ENCODE peak calls at places on chromosome 5, in eight cellular contexts. K, U, F, X, O, H, R and G are unnamed samples. For H3K4me1, the result is how much of the 10 kb centered on the place peaks cover.

GRCh38 chr5:116554764-116555163 is 19.9 kb downstream of the SEMA6A start:
- DNase-seq in K (no peak), U (no peak), F (no peak), X (no peak), O (no peak), H (no peak), R (no peak), G (no peak)

GRCh38 chr5:149651686-149652085 is 70.4 kb downstream of the ARHGEF37 start:
- DNase-seq in K (peak), U (no peak), F (no peak), X (no peak), O (no peak), H (no peak), R (no peak), G (no peak)

GRCh38 chr5:169583101-169583423 is 511 bp upstream of the SPDL1 start:
- DNase-seq in K (no peak), U (no peak), F (no peak), X (no peak), O (no peak), H (no peak), R (no peak), G (no peak)

GRCh38 chr5:158286827-158287226 is 427.9 kb upstream of the CLINT1 start:
- DNase-seq in K (no peak), U (no peak), F (no peak), X (no peak), O (no peak), H (no peak), R (no peak), G (no peak)

GRCh38 chr5:137218896-137219295 is 280.2 kb downstream of the SPOCK1 start:
- DNase-seq in K (no peak), U (no peak), F (no peak), X (no peak), O (no peak), H (peak), R (no peak), G (no peak)

GRCh38 chr5:154467655-154468354 is 10.2 kb downstream of the HAND1 start:
- DNase-seq in K (peak), U (peak), F (peak), X (peak), O (peak), H (peak), R (peak), G (peak)

GRCh38 chr5:416636-416960 is 26.4 kb upstream of the EXOC3 start:
- DNase-seq in K (no peak), U (no peak), F (no peak), X (no peak), O (no peak), H (no peak), R (no peak), G (no peak)

GRCh38 chr5:53331463-53331862 is 149.0 kb upstream of the FST start:
- DNase-seq in K (no peak), U (no peak), F (no peak), X (peak), O (no peak), H (peak), R (no peak), G (no peak)

GRCh38 chr5:122846051-122846567 is 696 bp downstream of the SNX24 start:
- DNase-seq in K (no peak), U (no peak), F (no peak), X (peak), O (no peak), H (peak), R (no peak), G (no peak)

GRCh38 chr5:6632324-6632930 is 417 bp downstream of the NSUN2 start:
- DNase-seq in K (no peak), U (no peak), F (no peak), X (no peak), O (peak), H (peak), R (peak), G (peak)

GRCh38 chr5:166401391-166401790 is 1890.1 kb upstream of the WWC1 start:
- DNase-seq in K (no peak), U (no peak), F (no peak), X (no peak), O (no peak), H (no peak), R (no peak), G (no peak)

GRCh38 chr5:159902444-159903121 is 13.7 kb upstream of the ADRA1B start:
- DNase-seq in K (no peak), U (no peak), F (no peak), X (peak), O (no peak), H (peak), R (no peak), G (no peak)

GRCh38 chr5:14707811-14708210 is 43.3 kb downstream of the OTULIN start:
- DNase-seq in K (no peak), U (no peak), F (no peak), X (no peak), O (no peak), H (no peak), R (no peak), G (no peak)

GRCh38 chr5:173825215-173825865 is 62.8 kb upstream of the CPEB4 start:
- DNase-seq in K (no peak), U (no peak), F (no peak), X (no peak), O (no peak), H (no peak), R (no peak), G (peak)

GRCh38 chr5:148179234-148179824 is 11.0 kb downstream of the SPINK14 start:
- DNase-seq in K (peak), U (no peak), F (no peak), X (peak), O (no peak), H (peak), R (no peak), G (peak)

GRCh38 chr5:127609016-127609415 is 39.9 kb upstream of the CTXN3 start:
- DNase-seq in K (no peak), U (no peak), F (no peak), X (no peak), O (no peak), H (no peak), R (no peak), G (no peak)

GRCh38 chr5:146662229-146662628 is 146.2 kb upstream of the GPR151 start:
- DNase-seq in K (peak), U (no peak), F (no peak), X (no peak), O (no peak), H (peak), R (no peak), G (no peak)

GRCh38 chr5:34817558-34818351 is 21.2 kb upstream of the TTC23L start:
- DNase-seq in K (no peak), U (no peak), F (no peak), X (no peak), O (no peak), H (no peak), R (no peak), G (no peak)

GRCh38 chr5:102975457-102976182 is 144.3 kb downstream of the GIN1 start:
- DNase-seq in K (peak), U (no peak), F (no peak), X (peak), O (no peak), H (peak), R (no peak), G (no peak)

GRCh38 chr5:98414938-98415337 is 358.5 kb upstream of the RGMB start:
- DNase-seq in K (no peak), U (no peak), F (no peak), X (peak), O (no peak), H (peak), R (no peak), G (no peak)

DNA sequence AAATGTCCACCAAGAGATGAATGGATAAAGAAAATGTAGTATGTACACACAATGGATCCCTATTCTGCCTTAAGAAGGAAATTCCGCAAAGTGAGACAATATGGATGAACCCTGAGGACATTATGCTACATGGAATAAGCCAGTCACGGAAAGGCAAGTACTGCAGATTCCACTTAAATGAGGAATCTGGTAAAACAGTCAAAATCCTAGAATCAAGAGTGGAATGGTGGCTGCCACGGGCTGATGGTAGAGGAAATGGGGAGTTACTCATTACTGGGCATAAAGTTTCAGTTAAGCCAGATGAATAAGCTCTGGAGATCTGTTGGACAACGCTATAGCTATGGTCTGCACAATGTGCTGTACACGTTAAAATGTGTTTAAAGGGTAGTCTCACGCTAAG is 47.2 kb downstream of the STK10 start:
- DNase-seq in K (no peak), U (no peak), F (no peak), X (no peak), O (no peak), H (no peak), R (no peak), G (no peak)
- H3K4me1 ChIP-seq in K (under half), U (under half), F (half or more), X (under half), O (under half), H (under half), R (under half), G (under half)

GRCh38 chr5:126192226-126192625 is 231.0 kb upstream of the GRAMD2B start:
- DNase-seq in K (no peak), U (no peak), F (no peak), X (no peak), O (no peak), H (no peak), R (no peak), G (no peak)

GRCh38 chr5:126189862-126190261 is 233.3 kb upstream of the GRAMD2B start:
- DNase-seq in K (no peak), U (no peak), F (no peak), X (no peak), O (no peak), H (no peak), R (no peak), G (no peak)

GRCh38 chr5:126186210-126186609 is 237.0 kb upstream of the GRAMD2B start:
- DNase-seq in K (no peak), U (no peak), F (no peak), X (no peak), O (no peak), H (no peak), R (no peak), G (no peak)

GRCh38 chr5:126184474-126184873 is 238.7 kb upstream of the GRAMD2B start:
- DNase-seq in K (no peak), U (no peak), F (no peak), X (no peak), O (no peak), H (no peak), R (no peak), G (no peak)

GRCh38 chr5:126188804-126189203 is 234.4 kb upstream of the GRAMD2B start:
- DNase-seq in K (no peak), U (no peak), F (no peak), X (no peak), O (no peak), H (peak), R (no peak), G (no peak)
- H3K4me3 ChIP-seq in K (no peak), U (no peak), F (no peak), X (no peak), O (no peak), H (no peak), R (no peak), G (no peak)

DNA sequence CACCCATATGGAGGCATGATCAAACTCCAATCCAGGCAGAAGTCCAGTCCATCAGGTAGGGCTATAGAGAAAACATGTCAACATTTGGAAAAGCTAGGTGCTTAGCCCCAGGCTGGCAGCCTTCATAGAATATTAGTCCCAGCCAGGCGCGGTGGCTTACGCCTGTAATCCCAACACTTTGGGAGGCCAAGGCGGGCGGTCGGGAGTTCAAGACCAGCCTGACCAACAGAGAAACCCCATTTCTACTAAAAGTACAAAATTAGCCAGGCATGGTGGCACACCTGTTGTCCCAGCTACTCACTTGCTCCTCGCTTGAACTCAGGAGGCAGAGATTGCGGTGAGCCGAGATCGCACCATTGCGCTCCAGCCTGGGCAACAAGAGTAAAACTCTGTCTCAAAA is 285.7 kb downstream of the MARCHF11 start:
- DNase-seq in K (no peak), U (no peak), F (no peak), X (no peak), O (no peak), H (no peak), R (peak), G (no peak)
- TF ChIP-seq CTCF in K (no peak), U (no peak), F (no peak), X (no peak), O (no peak), H (no peak), R (no peak), G (no peak)

DNA sequence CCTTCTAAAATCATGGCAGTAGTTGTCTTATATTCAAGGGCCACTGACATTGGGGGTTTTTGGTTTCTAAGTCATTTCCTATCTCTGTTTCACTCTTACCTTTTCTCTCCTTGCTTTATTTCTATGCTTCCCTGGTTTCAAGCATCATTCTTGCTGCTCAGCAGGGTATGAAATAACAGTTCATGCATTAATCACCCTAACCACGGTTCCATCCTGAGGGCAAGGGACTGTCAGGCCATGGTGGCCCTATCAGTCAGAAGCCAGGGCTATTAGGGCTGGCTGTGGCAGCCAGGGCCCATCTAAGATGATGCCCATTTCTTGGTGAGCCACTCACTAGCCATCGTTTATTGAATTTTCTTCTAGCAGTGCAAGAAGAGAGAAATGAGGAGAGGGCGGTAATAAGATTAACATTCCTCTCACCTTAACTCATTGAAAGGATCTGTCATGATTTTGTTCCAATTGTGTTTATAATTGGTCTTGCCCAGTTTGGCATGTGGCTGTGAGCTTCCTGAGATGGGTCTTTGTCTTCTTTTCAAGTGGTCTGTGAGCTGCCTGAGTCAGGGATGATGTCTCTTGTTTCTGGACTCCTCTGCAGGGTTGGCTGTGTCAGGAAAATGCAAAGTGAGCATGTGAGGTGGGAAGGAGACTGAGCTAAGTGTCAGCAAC is 45.2 kb downstream of the CYSTM1 start:
- DNase-seq in K (peak), U (no peak), F (no peak), X (peak), O (no peak), H (peak), R (no peak), G (no peak)
- H3K4me1 ChIP-seq in K (under half), U (under half), F (under half), X (under half), O (under half), H (under half), R (half or more), G (under half)

GRCh38 chr5:73668422-73669116 is 42.6 kb downstream of the ARHGEF28 start:
- DNase-seq in K (no peak), U (no peak), F (no peak), X (no peak), O (no peak), H (no peak), R (no peak), G (no peak)

GRCh38 chr5:73672130-73672529 is 46.1 kb downstream of the ARHGEF28 start:
- DNase-seq in K (no peak), U (no peak), F (no peak), X (peak), O (no peak), H (no peak), R (no peak), G (no peak)

GRCh38 chr5:73678322-73678740 is 52.3 kb downstream of the ARHGEF28 start:
- DNase-seq in K (no peak), U (no peak), F (no peak), X (no peak), O (no peak), H (peak), R (no peak), G (no peak)

GRCh38 chr5:73674669-73675004 is 48.6 kb downstream of the ARHGEF28 start:
- DNase-seq in K (no peak), U (no peak), F (no peak), X (no peak), O (no peak), H (no peak), R (no peak), G (no peak)

DNA sequence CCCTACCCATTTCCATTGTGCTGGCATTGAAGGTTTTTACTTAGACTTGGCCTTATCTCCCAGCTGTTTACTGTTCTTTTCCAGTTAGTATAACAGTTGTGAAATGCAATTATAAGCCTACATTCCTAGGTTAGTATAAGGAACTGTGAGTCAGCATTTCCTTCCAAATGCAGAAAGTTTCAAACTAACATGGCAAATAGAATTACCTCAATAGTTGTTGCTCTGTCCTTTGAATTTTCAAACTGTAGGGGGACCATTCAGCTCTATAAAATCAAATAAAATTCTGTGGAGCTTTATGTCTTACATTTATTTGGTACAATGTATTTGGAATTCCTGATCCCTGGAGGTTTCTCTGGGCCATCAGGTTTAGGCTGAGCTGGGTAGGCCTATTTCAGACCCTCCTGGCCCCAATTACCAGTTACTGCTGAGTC is 47.2 kb downstream of the ARHGEF28 start:
- DNase-seq in K (peak), U (no peak), F (no peak), X (peak), O (no peak), H (peak), R (no peak), G (no peak)
- H3K4me3 ChIP-seq in K (no peak), U (no peak), F (no peak), X (no peak), O (no peak), H (no peak), R (no peak), G (no peak)